ENCODE peak calls at places on chromosome 1, in six cellular contexts. V, I, H, R, Z and T are unnamed samples.
A peak's percentile ranks its signal among the peaks of the same experiment; 100 is the strongest.

GRCh38 chr1:154148787-154149186 is 6.1 kb downstream of the NUP210L start:
- DNase-seq in I (no peak), V (no peak), H (no peak), Z (no peak), R (no peak), T (no peak)

GRCh38 chr1:46487818-46488218 is 1.8 kb upstream of the DMBX1 start:
- DNase-seq in I (no peak), V (no peak), R (peak; percentile 10), Z (no peak), H (no peak), T (no peak)

GRCh38 chr1:167518331-167518700 is at the start of gene CD247:
- DNase-seq in V (no peak), R (no peak), I (no peak), Z (no peak), H (peak; percentile 80), T (peak; percentile 62)

GRCh38 chr1:111454859-111455641 is 5.8 kb downstream of the ATP5PB start:
- DNase-seq in H (no peak), I (no peak), R (peak; percentile 23), V (no peak), Z (no peak), T (no peak)

GRCh38 chr1:9249534-9250335 is 15.2 kb downstream of the H6PD start:
- DNase-seq in Z (no peak), I (no peak), R (peak; percentile 59), V (peak; percentile 64), H (peak; percentile 12), T (no peak)

GRCh38 chr1:87940410-87940809 is 611.7 kb downstream of the LMO4 start:
- DNase-seq in V (no peak), R (no peak), H (no peak), Z (no peak), I (no peak), T (no peak)

GRCh38 chr1:91523462-91523861 is 22.8 kb downstream of the CDC7 start:
- DNase-seq in V (no peak), R (peak; percentile 14), H (no peak), Z (no peak), I (no peak), T (no peak)

GRCh38 chr1:113654883-113655282 is 104.4 kb downstream of the PHTF1 start:
- DNase-seq in I (no peak), H (no peak), Z (no peak), V (no peak), R (no peak), T (no peak)

GRCh38 chr1:63486679-63487078 is 36.3 kb downstream of the ITGB3BP start:
- DNase-seq in I (no peak), Z (no peak), V (no peak), H (no peak), R (peak; percentile 10), T (no peak)

GRCh38 chr1:109247401-109248365 is 1.7 kb upstream of the CELSR2 start:
- DNase-seq in V (no peak), H (no peak), Z (peak; percentile 0), R (no peak), I (no peak), T (no peak)

GRCh38 chr1:32764826-32765545 is 52.2 kb downstream of the YARS1 start:
- DNase-seq in Z (no peak), H (no peak), R (no peak), V (no peak), I (no peak), T (no peak)

GRCh38 chr1:184457500-184457899 is 70.7 kb downstream of the C1orf21 start:
- DNase-seq in I (no peak), R (peak; percentile 24), Z (no peak), H (no peak), V (no peak), T (no peak)

GRCh38 chr1:91725961-91726704 is 159.8 kb downstream of the TGFBR3 start:
- DNase-seq in I (no peak), Z (peak; percentile 11), H (no peak), V (no peak), R (peak; percentile 95), T (no peak)

GRCh38 chr1:244614113-244614836 is 38.7 kb upstream of the DESI2 start:
- DNase-seq in Z (no peak), R (no peak), V (peak; percentile 75), I (no peak), H (no peak), T (no peak)

GRCh38 chr1:100323428-100324106 is 28.7 kb upstream of the CDC14A start:
- DNase-seq in I (no peak), R (peak; percentile 26), V (peak; percentile 31), H (no peak), Z (no peak), T (no peak)